ENCODE peak calls at places on chromosomes 3 and 15, in six cellular contexts. F, M, U, A, I and K are unnamed samples.

GRCh38 chr3:147422934-147423599 is 13.9 kb downstream of the ZIC1 start:
- DNase-seq in A (no peak), I (no peak), U (no peak), F (no peak), M (peak; percentile 32), K (no peak)

GRCh38 chr15:69082556-69082955 is 68.1 kb downstream of the NOX5 start:
- DNase-seq in U (no peak), F (no peak), I (no peak), M (no peak), A (no peak), K (no peak)

GRCh38 chr3:35648347-35648746 is 9.0 kb downstream of the ARPP21 start:
- DNase-seq in F (no peak), M (peak; percentile 14), I (no peak), A (no peak), U (peak; percentile 43), K (no peak)

GRCh38 chr3:4340411-4341335 is 37.5 kb downstream of the SETMAR start:
- DNase-seq in F (no peak), U (peak; percentile 25), M (no peak), A (no peak), I (no peak), K (no peak)

GRCh38 chr15:31236184-31237041 is 90.2 kb upstream of the KLF13 start:
- DNase-seq in F (no peak), I (no peak), M (peak; percentile 86), U (peak; percentile 98), A (no peak), K (peak; percentile 49)

GRCh38 chr3:138042043-138042442 is 32.1 kb downstream of the CLDN18 start:
- DNase-seq in A (no peak), M (peak; percentile 54), F (no peak), I (no peak), U (peak; percentile 75), K (no peak)

GRCh38 chr3:156298938-156299337 is 178.6 kb downstream of the KCNAB1 start:
- DNase-seq in A (no peak), U (no peak), M (no peak), I (no peak), F (no peak), K (no peak)

GRCh38 chr3:101778385-101779046 is 495 bp upstream of the NXPE3 start:
- DNase-seq in U (no peak), F (no peak), M (no peak), A (no peak), I (no peak), K (no peak)

GRCh38 chr3:70849911-70850699 is 537.7 kb upstream of the MDFIC2 start:
- DNase-seq in F (no peak), A (no peak), U (peak; percentile 95), M (peak; percentile 80), I (no peak), K (no peak)

GRCh38 chr15:57158589-57158988 is 217.7 kb upstream of the CGNL1 start:
- DNase-seq in A (no peak), M (peak; percentile 23), F (no peak), U (peak; percentile 60), I (no peak), K (no peak)

GRCh38 chr3:23633261-23633960 is 172.3 kb upstream of the UBE2E1 start:
- DNase-seq in A (no peak), F (no peak), U (no peak), M (no peak), I (no peak), K (no peak)

GRCh38 chr15:77614251-77614806 is 18.4 kb downstream of the LINGO1 start:
- DNase-seq in U (no peak), F (no peak), I (no peak), A (no peak), M (no peak), K (no peak)

GRCh38 chr3:97916576-97916975 is 55.7 kb downstream of the RIOX2 start:
- DNase-seq in I (no peak), F (no peak), U (no peak), M (no peak), A (no peak), K (no peak)

GRCh38 chr3:181382656-181383055 is 329.1 kb upstream of the SOX2 start:
- DNase-seq in I (no peak), A (no peak), M (no peak), F (no peak), U (no peak), K (no peak)

GRCh38 chr3:137165117-137165806 is 207.5 kb downstream of the IL20RB start:
- DNase-seq in U (peak; percentile 4), A (no peak), I (no peak), M (peak; percentile 44), F (no peak), K (no peak)

GRCh38 chr3:152319256-152319655 is 50.5 kb downstream of the MBNL1 start:
- DNase-seq in M (no peak), A (no peak), F (no peak), U (no peak), I (no peak), K (no peak)

GRCh38 chr3:61956236-61956635 is 394.9 kb downstream of the PTPRG start:
- DNase-seq in I (no peak), F (no peak), U (peak; percentile 79), A (no peak), M (no peak), K (no peak)

GRCh38 chr3:156382458-156383346 is 172.2 kb downstream of the SSR3 start:
- DNase-seq in M (peak; percentile 57), F (peak; percentile 4), I (no peak), U (no peak), A (no peak), K (peak; percentile 3)

GRCh38 chr3:52845157-52845556 is 10.3 kb upstream of the MUSTN1 start:
- DNase-seq in U (peak; percentile 77), M (no peak), A (no peak), I (no peak), F (no peak), K (no peak)

GRCh38 chr3:177640319-177640997 is 443.2 kb upstream of the TBL1XR1 start:
- DNase-seq in I (no peak), F (no peak), U (no peak), A (no peak), M (peak; percentile 13), K (peak; percentile 96)

GRCh38 chr3:45976191-45977091 is 19.2 kb downstream of the FYCO1 start:
- DNase-seq in F (no peak), U (no peak), M (no peak), I (no peak), A (no peak), K (no peak)